ENCODE peak calls at places on chromosome 10, in nine cellular contexts. H, T, C, G, X, Q, Z, D and J are unnamed samples.

GRCh38 chr10:99770408-99771045 is 11.9 kb upstream of the ABCC2 start:
- DNase-seq in H (no peak), T (no peak), C (no peak), G (no peak), X (no peak), Q (no peak), Z (no peak), D (no peak), J (no peak)

GRCh38 chr10:69965919-69966662 is 86.6 kb upstream of the MACROH2A2 start:
- DNase-seq in H (no peak), T (no peak), C (no peak), G (no peak), X (no peak), Q (no peak), Z (no peak), D (no peak), J (no peak)

GRCh38 chr10:58356756-58357155 is 21.9 kb downstream of the UBE2D1 start:
- DNase-seq in H (no peak), T (no peak), C (no peak), G (no peak), X (no peak), Q (no peak), Z (no peak), D (no peak), J (no peak)

GRCh38 chr10:77898323-77899079 is 28.1 kb downstream of the DLG5 start:
- DNase-seq in H (no peak), T (peak), C (peak), G (no peak), X (peak), Q (no peak), Z (no peak), D (peak), J (no peak)

GRCh38 chr10:110511734-110512449 is 14.2 kb downstream of the DUSP5 start:
- DNase-seq in H (no peak), T (no peak), C (no peak), G (no peak), X (no peak), Q (no peak), Z (no peak), D (no peak), J (no peak)

GRCh38 chr10:119443970-119444660 is 98.4 kb downstream of the RGS10 start:
- DNase-seq in H (no peak), T (no peak), C (no peak), G (no peak), X (no peak), Q (no peak), Z (no peak), D (no peak), J (no peak)

GRCh38 chr10:66924674-66925345 is 1.0 kb upstream of the LRRTM3 start:
- DNase-seq in H (no peak), T (no peak), C (no peak), G (no peak), X (peak), Q (no peak), Z (no peak), D (no peak), J (no peak)

GRCh38 chr10:132337019-132337418 is 5.0 kb downstream of the LRRC27 start:
- DNase-seq in H (no peak), T (no peak), C (no peak), G (no peak), X (no peak), Q (no peak), Z (no peak), D (no peak), J (peak)

GRCh38 chr10:50286517-50286916 is 35.2 kb upstream of the ASAH2 start:
- DNase-seq in H (no peak), T (no peak), C (no peak), G (no peak), X (no peak), Q (no peak), Z (no peak), D (no peak), J (peak)

GRCh38 chr10:33204049-33204448 is 130.4 kb downstream of the NRP1 start:
- DNase-seq in H (no peak), T (no peak), C (no peak), G (no peak), X (no peak), Q (no peak), Z (no peak), D (peak), J (no peak)